ENCODE peak calls at places on chromosomes 6 and 20, in six cellular contexts. M, D, J, Z, H and I are unnamed samples.

GRCh38 chr6:34115396-34116314 is 30.2 kb downstream of the GRM4 start:
- DNase-seq in J (no peak), H (peak), Z (no peak), M (peak), D (no peak), I (peak)

GRCh38 chr6:170345662-170346061 is 39.1 kb downstream of the FAM120B start:
- DNase-seq in J (no peak), D (no peak), Z (no peak), M (peak), H (no peak), I (no peak)

GRCh38 chr6:100267721-100268123 is 197.0 kb downstream of the SIM1 start:
- DNase-seq in H (no peak), D (no peak), M (peak), Z (no peak), J (no peak), I (peak)

GRCh38 chr6:88913471-88913870 is 49.9 kb downstream of the RNGTT start:
- DNase-seq in Z (no peak), D (no peak), M (no peak), H (no peak), J (no peak), I (no peak)

GRCh38 chr6:166563200-166563599 is 23.3 kb downstream of the RAMACL start:
- DNase-seq in D (no peak), Z (no peak), H (no peak), M (no peak), J (no peak), I (no peak)

GRCh38 chr6:157075549-157076426 is 247.5 kb downstream of the TMEM242 start:
- DNase-seq in Z (no peak), M (no peak), D (no peak), H (no peak), J (no peak), I (peak)

GRCh38 chr6:125789576-125790402 is 971 bp upstream of the NCOA7 start:
- DNase-seq in M (peak), H (peak), D (no peak), J (no peak), Z (peak), I (peak)

GRCh38 chr6:45956176-45956575 is 59.5 kb downstream of the CLIC5 start:
- DNase-seq in Z (no peak), D (no peak), J (no peak), H (no peak), M (no peak), I (no peak)

GRCh38 chr20:41058007-41058673 is 29.5 kb downstream of the TOP1 start:
- DNase-seq in J (no peak), D (no peak), Z (peak), M (peak), H (no peak), I (peak)

GRCh38 chr20:63893999-63894357 is 948 bp upstream of the DNAJC5 start:
- DNase-seq in Z (no peak), D (no peak), J (no peak), M (no peak), H (no peak), I (peak)